ENCODE peak calls at places on chromosomes 2 and 18, in eight cellular contexts. Z is body of pancreas, G is gastrocnemius medialis, O is A673, W is MG63, S is neuronal stem cell, D is upper lobe of right lung, R is WERI-Rb-1. F is an unnamed sample.

GRCh38 chr2:200054681-200055468 is 99.5 kb downstream of the MAIP1 start:
- DNase-seq in O (no peak), Z (no peak), S (peak; percentile 29), D (no peak), W (no peak), R (peak; percentile 63), G (no peak), F (no peak)

GRCh38 chr2:96664366-96664765 is 21.8 kb downstream of the FER1L5 start:
- DNase-seq in Z (no peak), O (no peak), W (no peak), D (no peak), G (no peak), R (no peak), S (no peak), F (no peak)

GRCh38 chr2:186950694-186951093 is 101.7 kb upstream of the ZSWIM2 start:
- DNase-seq in D (no peak), G (no peak), S (no peak), O (no peak), Z (no peak), R (no peak), W (no peak), F (no peak)

GRCh38 chr18:79486356-79487197 is 90.8 kb downstream of the NFATC1 start:
- DNase-seq in Z (no peak), O (no peak), R (no peak), G (peak; percentile 78), D (peak; percentile 57), W (no peak), S (no peak), F (no peak)

GRCh38 chr2:221635949-221636348 is 63.8 kb upstream of the EPHA4 start:
- DNase-seq in S (no peak), G (no peak), O (peak; percentile 3), D (no peak), R (no peak), W (no peak), Z (peak; percentile 58), F (no peak)

GRCh38 chr2:218860950-218861381 is 1.4 kb downstream of the WNT6 start:
- DNase-seq in O (peak; percentile 97), Z (no peak), D (peak; percentile 48), S (peak; percentile 93), G (peak; percentile 44), W (peak; percentile 65), R (peak; percentile 92), F (no peak)

GRCh38 chr18:50662775-50663383 is 103.0 kb downstream of the MAPK4 start:
- DNase-seq in Z (no peak), R (peak; percentile 86), D (peak; percentile 7), S (peak; percentile 40), O (no peak), G (peak; percentile 33), W (no peak), F (no peak)

GRCh38 chr2:207711750-207712487 is 479 bp downstream of the CCNYL1 start:
- DNase-seq in S (peak; percentile 30), Z (peak; percentile 60), G (peak; percentile 28), D (no peak), R (peak; percentile 34), O (peak; percentile 32), W (peak; percentile 54), F (peak; percentile 56)

GRCh38 chr18:79953921-79954651 is 2.6 kb upstream of the SLC66A2 start:
- DNase-seq in R (no peak), W (no peak), D (no peak), O (no peak), G (no peak), Z (peak; percentile 10), S (no peak), F (no peak)

GRCh38 chr2:71898851-71899681 is 248.6 kb downstream of the CYP26B1 start:
- DNase-seq in W (no peak), D (no peak), S (no peak), O (no peak), G (no peak), Z (no peak), R (no peak), F (no peak)

GRCh38 chr2:98866033-98866432 is 70.0 kb downstream of the CRACDL start:
- DNase-seq in R (no peak), D (no peak), S (no peak), G (no peak), W (no peak), Z (no peak), O (no peak), F (no peak)

GRCh38 chr2:176852667-176853066 is 359.9 kb upstream of the HNRNPA3 start:
- DNase-seq in O (no peak), G (peak; percentile 11), D (no peak), Z (no peak), S (no peak), W (no peak), R (no peak), F (no peak)

GRCh38 chr2:200454839-200455801 is 54.7 kb downstream of the KCTD18 start:
- DNase-seq in O (peak; percentile 22), Z (no peak), S (no peak), W (peak; percentile 11), D (no peak), R (no peak), G (no peak), F (peak; percentile 29)

GRCh38 chr2:64283641-64284371 is 139.6 kb upstream of the PELI1 start:
- DNase-seq in R (no peak), W (no peak), O (no peak), D (no peak), Z (no peak), S (no peak), G (no peak), F (no peak)

GRCh38 chr2:216713691-216714411 is 18.5 kb upstream of the IGFBP5 start:
- DNase-seq in W (peak; percentile 93), S (no peak), Z (no peak), D (no peak), R (no peak), O (peak; percentile 90), G (no peak), F (no peak)

GRCh38 chr18:13392029-13392750 is 173.6 kb downstream of the LDLRAD4 start:
- DNase-seq in S (no peak), G (no peak), D (no peak), O (no peak), R (no peak), W (no peak), Z (no peak), F (no peak)
- H3K36me3 ChIP-seq in S (no peaks in the 10 kb centered on the region), G (no peaks in the 10 kb centered on the region), D (no peaks in the 10 kb centered on the region), O (no peaks in the 10 kb centered on the region), R (no peaks in the 10 kb centered on the region), W (no peaks in the 10 kb centered on the region), Z (no peaks in the 10 kb centered on the region), F (no peaks in the 10 kb centered on the region)

GRCh38 chr2:230218411-230218810 is 1.4 kb downstream of the SP110 start:
- DNase-seq in W (no peak), O (no peak), R (no peak), Z (no peak), D (no peak), S (no peak), G (no peak), F (no peak)

GRCh38 chr2:230219419-230220331 is at the start of gene SP110:
- DNase-seq in W (peak; percentile 95), D (peak; percentile 92), O (peak; percentile 89), G (peak; percentile 71), Z (peak; percentile 84), S (no peak), R (no peak), F (peak; percentile 79)

GRCh38 chr2:230217424-230217823 is 2.4 kb downstream of the SP110 start:
- DNase-seq in R (no peak), S (no peak), O (no peak), Z (no peak), D (no peak), G (no peak), W (no peak), F (no peak)

GRCh38 chr2:230220347-230220969 is 674 bp upstream of the SP110 start:
- DNase-seq in D (no peak), W (no peak), S (no peak), G (no peak), R (no peak), Z (no peak), O (peak; percentile 3), F (no peak)

DNA sequence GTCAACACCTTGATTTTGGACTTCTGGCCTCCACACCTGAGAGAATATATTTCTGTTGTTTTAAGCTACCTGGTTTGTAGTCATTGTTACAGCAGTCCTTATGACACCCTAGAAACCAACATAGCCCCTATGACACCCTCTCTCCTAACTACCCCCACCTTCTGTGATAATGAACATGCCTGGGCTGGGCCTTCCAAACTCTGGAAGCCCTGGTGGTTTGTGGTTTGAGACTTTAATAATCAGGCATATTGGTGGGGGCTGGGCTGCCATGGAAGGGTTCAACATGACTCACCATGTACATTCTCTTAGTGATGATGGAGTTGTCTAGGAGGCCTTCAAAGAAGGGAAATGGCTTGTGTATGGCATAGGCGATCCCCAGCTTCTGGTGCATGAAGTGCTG is 3.3 kb downstream of the SP110 start:
- DNase-seq in R (no peak), D (no peak), Z (no peak), W (no peak), S (no peak), G (no peak), O (no peak), F (no peak)
- H3K36me3 ChIP-seq in R (no peaks in the 10 kb centered on the region), D (peaks cover 53% of the 10 kb centered on the region), Z (no peaks in the 10 kb centered on the region), W (peaks cover 12% of the 10 kb centered on the region), S (no peaks in the 10 kb centered on the region), G (no peaks in the 10 kb centered on the region), O (no peaks in the 10 kb centered on the region), F (no peaks in the 10 kb centered on the region)

DNA sequence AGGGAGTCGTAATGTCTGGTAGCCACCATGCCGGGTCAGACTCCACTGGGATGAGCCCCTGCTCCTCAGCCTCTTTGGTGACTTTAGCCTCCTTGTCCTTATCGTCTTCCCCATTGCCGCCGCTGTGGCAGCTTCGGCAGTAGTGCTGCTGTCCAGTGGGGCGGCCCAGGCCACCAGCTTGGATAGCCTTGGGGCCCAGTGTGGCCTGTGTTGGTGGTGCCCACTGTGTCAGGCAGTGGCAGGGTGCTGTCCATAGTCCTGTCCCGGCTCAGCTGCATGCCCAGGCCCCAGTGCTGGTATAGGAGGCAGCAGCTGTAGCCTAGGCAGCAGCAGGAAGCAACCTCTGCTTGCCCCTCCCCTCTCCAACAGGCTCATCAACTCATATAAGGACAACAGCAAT is 197.1 kb upstream of the RAB12 start:
- DNase-seq in D (no peak), R (no peak), Z (no peak), G (no peak), S (no peak), W (no peak), O (no peak), F (no peak)
- H3K36me3 ChIP-seq in D (peaks cover under 1% of the 10 kb centered on the region), R (no peaks in the 10 kb centered on the region), Z (no peaks in the 10 kb centered on the region), G (no peaks in the 10 kb centered on the region), S (no peaks in the 10 kb centered on the region), W (no peaks in the 10 kb centered on the region), O (no peaks in the 10 kb centered on the region), F (no peaks in the 10 kb centered on the region)

DNA sequence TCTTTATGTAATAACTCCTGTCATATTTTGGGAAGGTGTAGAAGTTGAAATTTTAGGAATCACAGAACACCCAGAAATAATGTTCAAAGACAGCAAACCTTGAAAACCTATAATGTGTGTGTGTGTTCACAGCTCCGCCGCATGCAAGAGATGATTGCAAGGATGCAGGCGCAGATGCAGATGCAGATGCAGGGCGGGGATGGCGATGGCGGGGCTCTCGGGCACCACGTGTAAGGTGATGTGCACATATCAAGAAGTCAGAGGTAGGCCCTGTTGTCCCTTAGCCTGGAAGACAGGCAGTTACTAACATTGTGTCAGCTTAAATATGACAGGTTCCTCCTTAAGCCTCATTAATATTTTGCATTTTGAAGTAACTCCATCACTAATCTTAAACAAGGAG is 6.1 kb upstream of the FARP2 start:
- DNase-seq in W (no peak), Z (no peak), R (no peak), S (no peak), D (no peak), O (no peak), G (no peak), F (no peak)
- H3K36me3 ChIP-seq in W (peaks cover 91% of the 10 kb centered on the region), Z (peaks cover 4% of the 10 kb centered on the region), R (peaks cover 86% of the 10 kb centered on the region), S (peaks cover 99% of the 10 kb centered on the region), D (peaks cover 89% of the 10 kb centered on the region), O (peaks cover 100% of the 10 kb centered on the region), G (no peaks in the 10 kb centered on the region), F (peaks cover 52% of the 10 kb centered on the region)

F was measured in PC-9.